ENCODE peak calls at places on chromosomes 6 and 20, in seven cellular contexts. A, D, I, V, Z, R and T are unnamed samples.

GRCh38 chr20:47464380-47465101 is 37.1 kb upstream of the NCOA3 start:
- DNase-seq in A (peak), D (no peak), I (peak), V (no peak), Z (no peak), R (peak), T (no peak)

GRCh38 chr6:156980515-156980914 is 203.3 kb downstream of the ARID1B start:
- DNase-seq in A (no peak), D (peak), I (no peak), V (no peak), Z (no peak), R (peak), T (peak)

GRCh38 chr6:121932071-121933009 is 467.1 kb upstream of the HSF2 start:
- DNase-seq in A (peak), D (peak), I (peak), V (peak), Z (peak), R (peak), T (peak)

GRCh38 chr6:85644374-85644762 is 1.7 kb upstream of the SYNCRIP start:
- DNase-seq in A (no peak), D (no peak), I (peak), V (no peak), Z (no peak), R (peak), T (no peak)

GRCh38 chr6:163725008-163725941 is 310.8 kb downstream of the QKI start:
- DNase-seq in A (no peak), D (no peak), I (no peak), V (no peak), Z (no peak), R (peak), T (no peak)

GRCh38 chr6:104407957-104408356 is 451.8 kb downstream of the HACE1 start:
- DNase-seq in A (no peak), D (no peak), I (no peak), V (no peak), Z (no peak), R (no peak), T (peak)

GRCh38 chr6:156390621-156391378 is 386.4 kb upstream of the ARID1B start:
- DNase-seq in A (no peak), D (peak), I (no peak), V (no peak), Z (no peak), R (peak), T (peak)

GRCh38 chr6:120378582-120379220 is 955.6 kb downstream of the TBC1D32 start:
- DNase-seq in A (peak), D (no peak), I (no peak), V (no peak), Z (no peak), R (peak), T (peak)

GRCh38 chr6:149160943-149161342 is 156.6 kb upstream of the TAB2 start:
- DNase-seq in A (no peak), D (no peak), I (no peak), V (no peak), Z (no peak), R (peak), T (no peak)

GRCh38 chr6:146339716-146340115 is 203.9 kb upstream of the RAB32 start:
- DNase-seq in A (peak), D (no peak), I (no peak), V (no peak), Z (no peak), R (peak), T (no peak)

GRCh38 chr20:58747400-58747672 is 54.7 kb downstream of the NPEPL1 start:
- DNase-seq in A (no peak), D (no peak), I (no peak), V (no peak), Z (no peak), R (no peak), T (no peak)

GRCh38 chr6:7479801-7480266 is 61.6 kb upstream of the DSP start:
- DNase-seq in A (peak), D (no peak), I (peak), V (no peak), Z (no peak), R (peak), T (no peak)

GRCh38 chr6:157372501-157373280 is 8.3 kb upstream of the ZDHHC14 start:
- DNase-seq in A (no peak), D (no peak), I (no peak), V (no peak), Z (no peak), R (peak), T (no peak)

GRCh38 chr6:32177182-32177787 is 920 bp upstream of the RNF5 start:
- DNase-seq in A (no peak), D (peak), I (no peak), V (no peak), Z (no peak), R (no peak), T (no peak)

GRCh38 chr6:42142118-42142835 is at the start of gene C6orf132:
- DNase-seq in A (peak), D (peak), I (no peak), V (peak), Z (no peak), R (peak), T (peak)

GRCh38 chr20:48201881-48202280 is 416.6 kb upstream of the SULF2 start:
- DNase-seq in A (no peak), D (no peak), I (no peak), V (no peak), Z (no peak), R (no peak), T (no peak)

GRCh38 chr6:100202417-100203194 is 208.6 kb upstream of the MCHR2 start:
- DNase-seq in A (peak), D (no peak), I (peak), V (no peak), Z (no peak), R (peak), T (no peak)

GRCh38 chr6:20211037-20211940 is 980 bp downstream of the MBOAT1 start:
- DNase-seq in A (no peak), D (peak), I (peak), V (no peak), Z (no peak), R (peak), T (peak)

GRCh38 chr20:60116128-60116909 is 158.1 kb downstream of the CDH26 start:
- DNase-seq in A (no peak), D (no peak), I (no peak), V (no peak), Z (no peak), R (no peak), T (no peak)
- H3K4ac ChIP-seq in A (no peak), D (no peak), I (no peak), V (no peak), Z (no peak), R (no peak), T (no peak)

GRCh38 chr6:111942561-111942960 is 69.3 kb upstream of the FYN start:
- DNase-seq in A (no peak), D (no peak), I (no peak), V (no peak), Z (no peak), R (no peak), T (no peak)
- H2BK5ac ChIP-seq in A (no peak), D (no peak), I (no peak), V (no peak), Z (no peak), R (no peak), T (no peak)

GRCh38 chr6:26233608-26234420 is 131.2 kb upstream of the BTN3A2 start:
- DNase-seq in A (peak), D (peak), I (peak), V (no peak), Z (no peak), R (peak), T (peak)
- H3K4ac ChIP-seq in A (peak), D (no peak), I (peak), V (peak), Z (no peak), R (peak), T (peak)

DNA sequence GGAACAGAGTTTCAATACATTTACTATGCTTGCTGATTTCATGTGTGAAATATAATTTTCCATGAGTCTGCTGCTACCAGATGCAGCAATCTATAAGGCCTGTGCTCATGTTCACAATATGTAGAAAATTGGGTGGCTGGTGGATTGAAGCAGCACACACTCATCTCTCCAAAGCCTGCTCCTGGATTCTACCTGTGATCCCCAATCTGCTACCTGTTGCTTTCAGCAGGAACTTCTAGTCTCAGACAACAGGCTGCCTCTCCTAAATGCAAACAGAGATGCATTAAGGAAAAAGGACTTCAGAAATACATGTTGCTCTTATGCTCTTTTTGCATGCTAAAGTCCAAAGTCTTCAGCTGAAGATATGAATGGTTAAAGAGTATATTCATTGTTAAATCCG is 30.9 kb upstream of the MCM9 start:
- DNase-seq in A (no peak), D (no peak), I (no peak), V (no peak), Z (no peak), R (no peak), T (no peak)
- H2BK5ac ChIP-seq in A (no peak), D (no peak), I (no peak), V (no peak), Z (no peak), R (no peak), T (no peak)

GRCh38 chr20:63380346-63380870 is 19.3 kb upstream of the CHRNA4 start:
- DNase-seq in A (no peak), D (no peak), I (no peak), V (no peak), Z (no peak), R (no peak), T (no peak)
- H3K4ac ChIP-seq in A (no peak), D (no peak), I (no peak), V (no peak), Z (no peak), R (no peak), T (no peak)

GRCh38 chr6:16433338-16433737 is 195.0 kb downstream of the GMPR start:
- DNase-seq in A (no peak), D (no peak), I (no peak), V (no peak), Z (no peak), R (no peak), T (no peak)
- H2BK5ac ChIP-seq in A (no peak), D (no peak), I (no peak), V (no peak), Z (no peak), R (no peak), T (no peak)